ENCODE peak calls at places on chromosomes 6 and 20, in six cellular contexts. R is neural crest cell, H is left lung, J is SK-N-SH, E is dorsolateral prefrontal cortex, F is tibial artery. G is an unnamed sample.

GRCh38 chr6:146420255-146420654 is 123.4 kb upstream of the RAB32 start:
- DNase-seq in R (no peak), H (no peak), J (no peak), E (no peak), F (no peak), G (no peak)

GRCh38 chr6:24991748-24992467 is 56.1 kb upstream of the RIPOR2 start:
- DNase-seq in R (peak; percentile 36), H (no peak), J (peak; percentile 51), E (no peak), F (no peak), G (peak; percentile 84)

GRCh38 chr6:39791311-39791710 is 865 bp upstream of the DAAM2 start:
- DNase-seq in R (no peak), H (no peak), J (peak; percentile 37), E (no peak), F (no peak), G (no peak)

GRCh38 chr6:44056392-44057237 is 70.6 kb downstream of the MRPL14 start:
- DNase-seq in R (no peak), H (no peak), J (peak; percentile 83), E (peak; percentile 62), F (no peak), G (no peak)

GRCh38 chr6:149488815-149489214 is 4.0 kb upstream of the ZC3H12D start:
- DNase-seq in R (no peak), H (no peak), J (no peak), E (no peak), F (no peak), G (no peak)

GRCh38 chr6:92945799-92946198 is 473.6 kb downstream of the EPHA7 start:
- DNase-seq in R (no peak), H (no peak), J (no peak), E (no peak), F (no peak), G (no peak)

GRCh38 chr6:31568537-31568961 is 3.5 kb upstream of the LTA start:
- DNase-seq in R (no peak), H (no peak), J (no peak), E (no peak), F (no peak), G (no peak)

GRCh38 chr6:36469148-36469661 is 26.4 kb downstream of the KCTD20 start:
- DNase-seq in R (no peak), H (no peak), J (no peak), E (no peak), F (no peak), G (no peak)

GRCh38 chr6:65760285-65760684 is 53.3 kb upstream of the EYS start:
- DNase-seq in R (no peak), H (no peak), J (no peak), E (no peak), F (no peak), G (no peak)

GRCh38 chr6:96724641-96725040 is 112.6 kb downstream of the GPR63 start:
- DNase-seq in R (no peak), H (no peak), J (no peak), E (no peak), F (no peak), G (no peak)

GRCh38 chr6:79404677-79405076 is 132.6 kb downstream of the LCA5 start:
- DNase-seq in R (no peak), H (peak; percentile 67), J (no peak), E (no peak), F (no peak), G (no peak)

GRCh38 chr20:58459058-58459743 is 56.0 kb downstream of the APCDD1L start:
- DNase-seq in R (no peak), H (no peak), J (no peak), E (no peak), F (no peak), G (no peak)

GRCh38 chr6:39350723-39351505 is 28.4 kb upstream of the KCNK16 start:
- DNase-seq in R (no peak), H (no peak), J (no peak), E (no peak), F (no peak), G (no peak)

GRCh38 chr20:57382516-57382915 is 8.7 kb upstream of the RBM38 start:
- DNase-seq in R (no peak), H (no peak), J (no peak), E (no peak), F (no peak), G (no peak)

GRCh38 chr6:318265-318890 is 26.1 kb downstream of the DUSP22 start:
- DNase-seq in R (no peak), H (no peak), J (no peak), E (no peak), F (no peak), G (no peak)

GRCh38 chr6:95648636-95649035 is 71.3 kb downstream of the MANEA start:
- DNase-seq in R (no peak), H (no peak), J (no peak), E (no peak), F (no peak), G (peak; percentile 2)

GRCh38 chr20:37602634-37603033 is 75.0 kb upstream of the BLCAP start:
- DNase-seq in R (no peak), H (no peak), J (no peak), E (no peak), F (no peak), G (no peak)

GRCh38 chr20:37596890-37597539 is 69.3 kb upstream of the BLCAP start:
- DNase-seq in R (no peak), H (no peak), J (no peak), E (no peak), F (no peak), G (no peak)

GRCh38 chr20:37598101-37598530 is 70.4 kb upstream of the BLCAP start:
- DNase-seq in R (peak; percentile 34), H (no peak), J (peak; percentile 76), E (no peak), F (no peak), G (no peak)

GRCh38 chr20:37598611-37599342 is 71.1 kb upstream of the BLCAP start:
- DNase-seq in R (no peak), H (no peak), J (peak; percentile 52), E (no peak), F (no peak), G (no peak)

GRCh38 chr20:37600486-37600885 is 72.8 kb upstream of the BLCAP start:
- DNase-seq in R (no peak), H (no peak), J (no peak), E (no peak), F (no peak), G (no peak)
- TF ChIP-seq CTCF in R (no peak), H (no peak), J (no peak), E (no peak), F (no peak), G (no peak)

DNA sequence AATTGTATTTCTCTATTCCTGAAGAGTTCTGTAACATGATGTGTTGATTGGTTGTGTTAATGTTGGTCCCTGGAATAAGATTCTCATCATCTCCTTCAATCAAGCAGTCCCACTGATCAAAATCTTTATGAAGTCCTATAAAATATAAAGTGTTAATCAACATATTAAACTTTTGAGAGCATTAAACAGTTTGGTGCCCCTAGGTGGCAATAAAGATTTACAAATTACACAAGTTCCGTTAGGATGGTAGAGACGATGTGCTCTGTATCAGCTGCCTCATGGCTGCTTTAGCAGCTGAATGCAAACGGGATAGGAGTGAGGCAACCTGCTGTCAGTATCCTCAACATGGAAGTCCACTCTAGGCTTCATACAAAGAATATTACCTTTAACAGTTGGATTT is 16.9 kb downstream of the TDRD6 start:
- DNase-seq in R (no peak), H (no peak), J (no peak), E (no peak), F (no peak), G (peak; percentile 19)
- TF ChIP-seq CTCF in R (no peak), H (no peak), J (no peak), E (peak; percentile 38), F (peak; percentile 10), G (peak; percentile 34)

GRCh38 chr6:107800564-107801164 is 23.4 kb downstream of the SCML4 start:
- DNase-seq in R (no peak), H (no peak), J (no peak), E (no peak), F (no peak), G (no peak)
- TF ChIP-seq CTCF in R (no peak), H (no peak), J (peak; percentile 21), E (no peak), F (no peak), G (peak; percentile 24)

GRCh38 chr6:68978411-68978810 is 343.3 kb downstream of the ADGRB3 start:
- DNase-seq in R (no peak), H (no peak), J (no peak), E (no peak), F (no peak), G (no peak)

GRCh38 chr6:68975064-68975463 is 340.0 kb downstream of the ADGRB3 start:
- DNase-seq in R (peak; percentile 9), H (no peak), J (peak; percentile 38), E (peak; percentile 49), F (no peak), G (peak; percentile 47)

GRCh38 chr6:68976260-68976659 is 341.2 kb downstream of the ADGRB3 start:
- DNase-seq in R (no peak), H (no peak), J (no peak), E (no peak), F (no peak), G (no peak)
- TF ChIP-seq CTCF in R (peak; percentile 44), H (no peak), J (peak; percentile 43), E (no peak), F (no peak), G (no peak)